ENCODE peak calls at places on chromosomes 12 and 14, in six cellular contexts. T, G, K, H, S and Q are unnamed samples.

GRCh38 chr12:130685850-130686249 is 30.2 kb downstream of the RIMBP2 start:
- DNase-seq in S (no peak), G (no peak), T (no peak), K (no peak), H (no peak), Q (no peak)

GRCh38 chr12:4664111-4664510 is 15.2 kb downstream of the NDUFA9 start:
- DNase-seq in T (no peak), H (no peak), S (no peak), G (peak), K (no peak), Q (peak)

GRCh38 chr14:77761205-77761931 is 412 bp upstream of the SNW1 start:
- DNase-seq in S (no peak), K (peak), T (peak), G (peak), H (peak), Q (peak)

GRCh38 chr14:102279688-102280348 is 25.1 kb downstream of the MOK start:
- DNase-seq in K (no peak), G (peak), H (no peak), S (no peak), T (no peak), Q (peak)

GRCh38 chr14:81296263-81296923 is 75.6 kb upstream of the GTF2A1 start:
- DNase-seq in K (no peak), S (no peak), H (no peak), G (no peak), T (no peak), Q (no peak)

GRCh38 chr14:80867091-80867490 is 74.4 kb downstream of the CEP128 start:
- DNase-seq in S (no peak), T (no peak), G (no peak), H (no peak), K (no peak), Q (no peak)

GRCh38 chr14:32075636-32076277 is 1.3 kb upstream of the ARHGAP5 start:
- DNase-seq in S (no peak), G (peak), T (no peak), H (no peak), K (no peak), Q (no peak)

GRCh38 chr14:75435473-75435872 is 7.7 kb downstream of the JDP2 start:
- DNase-seq in K (no peak), H (no peak), G (no peak), T (no peak), S (no peak), Q (no peak)

GRCh38 chr14:74737753-74738325 is 24.9 kb downstream of the FCF1 start:
- DNase-seq in G (peak), T (no peak), H (no peak), S (no peak), K (no peak), Q (no peak)

GRCh38 chr14:75250800-75251199 is 27.8 kb upstream of the FOS start:
- DNase-seq in T (no peak), S (no peak), H (no peak), G (no peak), K (no peak), Q (no peak)

GRCh38 chr12:63045020-63045860 is 105.8 kb downstream of the AVPR1A start:
- DNase-seq in H (no peak), G (peak), K (no peak), S (no peak), T (no peak), Q (peak)

GRCh38 chr14:99728981-99729451 is 44.9 kb downstream of the CYP46A1 start:
- DNase-seq in G (no peak), S (no peak), H (no peak), T (no peak), K (no peak), Q (no peak)

GRCh38 chr12:19894803-19895202 is 455.5 kb downstream of the AEBP2 start:
- DNase-seq in S (no peak), G (peak), K (no peak), T (no peak), H (no peak), Q (peak)

GRCh38 chr12:121159467-121160307 is 27.0 kb downstream of the P2RX7 start:
- DNase-seq in H (no peak), G (no peak), T (no peak), S (no peak), K (no peak), Q (no peak)

GRCh38 chr14:104162495-104162894 is 24.1 kb downstream of the KIF26A start:
- DNase-seq in T (no peak), G (no peak), H (no peak), K (no peak), S (no peak), Q (no peak)

GRCh38 chr12:57902371-57903042 is 38.9 kb upstream of the ATP23 start:
- DNase-seq in H (peak), S (no peak), K (no peak), G (no peak), T (no peak), Q (no peak)

GRCh38 chr14:58002618-58003017 is 136.7 kb upstream of the SLC35F4 start:
- DNase-seq in K (no peak), G (no peak), T (no peak), S (no peak), H (no peak), Q (no peak)

GRCh38 chr14:75306917-75307699 is 28.5 kb downstream of the FOS start:
- DNase-seq in G (no peak), K (no peak), H (no peak), S (no peak), T (peak), Q (no peak)

GRCh38 chr12:75781532-75782046 is 250.0 kb downstream of the PHLDA1 start:
- DNase-seq in H (no peak), G (peak), S (no peak), T (no peak), K (no peak), Q (no peak)

GRCh38 chr12:94640134-94640928 is 10.0 kb downstream of the TMCC3 start:
- DNase-seq in S (no peak), H (no peak), G (peak), K (no peak), T (no peak), Q (peak)

GRCh38 chr14:52029881-52030280 is 39.0 kb downstream of the NID2 start:
- DNase-seq in T (no peak), G (no peak), S (no peak), H (no peak), K (no peak), Q (no peak)

GRCh38 chr12:51326762-51327439 is 2.9 kb upstream of the BIN2 start:
- DNase-seq in S (no peak), G (peak), T (no peak), H (peak), K (no peak), Q (no peak)

GRCh38 chr12:131066886-131067490 is 113.3 kb downstream of the ADGRD1 start:
- DNase-seq in G (no peak), T (no peak), H (no peak), K (no peak), S (no peak), Q (no peak)

GRCh38 chr12:57726884-57727757 is 11.4 kb downstream of the AGAP2 start:
- DNase-seq in H (no peak), T (no peak), K (peak), S (no peak), G (no peak), Q (no peak)

GRCh38 chr14:104283197-104284106 is 145.1 kb downstream of the KIF26A start:
- DNase-seq in G (no peak), S (no peak), H (no peak), T (no peak), K (no peak), Q (no peak)

GRCh38 chr12:50052964-50053363 is 4.4 kb upstream of the ASIC1 start:
- DNase-seq in K (no peak), H (no peak), T (no peak), S (no peak), G (no peak), Q (no peak)

GRCh38 chr14:64952598-64953309 is 10.2 kb upstream of the GPX2 start:
- DNase-seq in T (no peak), G (peak), S (no peak), H (no peak), K (no peak), Q (no peak)

GRCh38 chr14:67497716-67498115 is 9.2 kb upstream of the TMEM229B start:
- DNase-seq in K (no peak), T (no peak), H (no peak), S (no peak), G (no peak), Q (no peak)

GRCh38 chr14:92600318-92601053 is 86.9 kb downstream of the RIN3 start:
- DNase-seq in T (no peak), K (no peak), G (peak), H (no peak), S (no peak), Q (peak)

GRCh38 chr12:91877022-91877421 is 268.6 kb downstream of the BTG1 start:
- DNase-seq in H (peak), K (no peak), G (peak), S (peak), T (no peak), Q (no peak)

GRCh38 chr14:101426466-101426865 is 134.8 kb upstream of the DIO3 start:
- DNase-seq in T (no peak), H (no peak), S (no peak), K (no peak), G (no peak), Q (no peak)

GRCh38 chr12:116708826-116709756 is 28.8 kb downstream of the SPRING1 start:
- DNase-seq in G (peak), S (peak), H (peak), T (peak), K (peak), Q (no peak)

GRCh38 chr12:7134371-7135166 is 4.4 kb downstream of the CLSTN3 start:
- DNase-seq in K (no peak), H (no peak), S (no peak), T (no peak), G (no peak), Q (no peak)

GRCh38 chr14:103395245-103395644 is 10.0 kb downstream of the MARK3 start:
- DNase-seq in S (no peak), H (no peak), G (peak), T (no peak), K (no peak), Q (no peak)

GRCh38 chr12:51320695-51321320 is 3.2 kb downstream of the BIN2 start:
- DNase-seq in K (no peak), G (no peak), T (no peak), S (peak), H (no peak), Q (no peak)

GRCh38 chr12:118537481-118537917 is 161.1 kb downstream of the SUDS3 start:
- DNase-seq in G (no peak), H (peak), T (peak), K (no peak), S (no peak), Q (no peak)

GRCh38 chr14:70567791-70568190 is 32.7 kb downstream of the MED6 start:
- DNase-seq in G (peak), K (peak), T (no peak), H (no peak), S (no peak), Q (peak)